ENCODE peak calls at places on chromosomes 16 and 17, in four cellular contexts. J is breast epithelium, P is upper lobe of left lung, B is transverse colon. S is an unnamed sample.

GRCh38 chr17:58630883-58631522 is 60.8 kb downstream of the TEX14 start:
- DNase-seq in J (no peak), P (no peak), B (peak; percentile 68), S (peak; percentile 26)

GRCh38 chr17:37025241-37025640 is 76.5 kb downstream of the AATF start:
- DNase-seq in J (no peak), P (no peak), B (no peak), S (no peak)

GRCh38 chr17:80605326-80606066 is 60.9 kb downstream of the RPTOR start:
- DNase-seq in J (no peak), P (no peak), B (no peak), S (no peak)

GRCh38 chr17:13140750-13141149 is 122.9 kb upstream of the ELAC2 start:
- DNase-seq in J (no peak), P (no peak), B (no peak), S (no peak)

GRCh38 chr16:68377667-68378420 is 67.0 kb downstream of the PRMT7 start:
- DNase-seq in J (peak; percentile 61), P (peak; percentile 30), B (no peak), S (no peak)

GRCh38 chr16:27378871-27379580 is 22.9 kb upstream of the IL21R start:
- DNase-seq in J (no peak), P (no peak), B (no peak), S (no peak)

GRCh38 chr16:66960270-66960669 is 796 bp upstream of the CES3 start:
- DNase-seq in J (no peak), P (no peak), B (no peak), S (no peak)

GRCh38 chr17:12256380-12256995 is 235.8 kb downstream of the MAP2K4 start:
- DNase-seq in J (no peak), P (no peak), B (peak; percentile 18), S (no peak)

DNA sequence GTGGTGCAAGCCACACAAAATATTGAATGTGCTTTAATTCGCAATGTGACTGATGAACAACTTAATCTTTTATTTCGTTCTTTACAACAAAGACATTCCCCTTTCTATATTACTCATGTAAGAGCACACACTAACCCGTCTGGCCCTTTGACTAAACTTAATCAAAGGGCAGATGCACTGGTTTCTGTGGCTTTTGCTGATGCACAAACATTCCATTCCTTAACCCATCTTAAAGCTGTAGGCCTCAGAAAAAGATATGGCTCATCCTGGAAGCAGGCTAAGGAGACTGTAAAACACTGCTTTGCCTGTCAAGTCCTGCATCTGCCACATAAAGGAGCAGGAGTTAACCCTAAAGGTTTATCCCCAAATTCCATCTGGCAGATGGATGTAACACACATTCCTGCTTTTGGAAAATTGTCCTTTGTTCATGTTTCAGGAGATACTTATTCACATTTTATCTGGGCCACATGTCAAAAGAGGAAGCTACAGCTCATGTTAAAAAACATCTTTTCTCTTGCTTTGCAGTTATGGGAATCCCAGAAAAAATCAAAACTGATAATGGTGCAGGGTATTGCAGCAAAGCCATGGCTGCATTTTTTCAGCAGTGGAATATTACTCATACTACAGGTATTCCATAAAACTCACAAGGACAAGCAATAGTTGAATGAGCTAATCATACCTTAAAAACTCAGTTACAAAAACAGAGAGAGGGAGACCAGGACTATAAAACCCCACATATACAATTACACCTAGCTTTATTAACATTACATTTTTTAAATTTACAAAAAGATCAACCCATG is 137.2 kb downstream of the AHSP start:
- DNase-seq in J (no peak), P (no peak), B (no peak), S (no peak)
- H3K9me3 ChIP-seq in J (peaks cover 6% of the 10 kb centered on the region), P (peaks cover 9% of the 10 kb centered on the region), B (no peaks in the 10 kb centered on the region), S (no peaks in the 10 kb centered on the region)

GRCh38 chr16:4110680-4111079 is 5.6 kb downstream of the ADCY9 start:
- DNase-seq in J (no peak), P (no peak), B (peak; percentile 81), S (no peak)
- H3K4me3 ChIP-seq in J (no peak overlapping the region), P (no peak overlapping the region), B (peak overlapping the region; percentile 2), S (no peak overlapping the region)

GRCh38 chr16:860891-861290 is 60.4 kb upstream of the GNG13 start:
- DNase-seq in J (no peak), P (no peak), B (no peak), S (no peak)
- H3K9me3 ChIP-seq in J (peaks cover 7% of the 10 kb centered on the region), P (no peaks in the 10 kb centered on the region), B (no peaks in the 10 kb centered on the region), S (no peaks in the 10 kb centered on the region)

GRCh38 chr17:7133424-7133823 is 18.8 kb upstream of the ASGR2 start:
- DNase-seq in J (no peak), P (no peak), B (peak; percentile 32), S (no peak)
- H3K4me3 ChIP-seq in J (no peak overlapping the region), P (no peak overlapping the region), B (no peak overlapping the region), S (no peak overlapping the region)

DNA sequence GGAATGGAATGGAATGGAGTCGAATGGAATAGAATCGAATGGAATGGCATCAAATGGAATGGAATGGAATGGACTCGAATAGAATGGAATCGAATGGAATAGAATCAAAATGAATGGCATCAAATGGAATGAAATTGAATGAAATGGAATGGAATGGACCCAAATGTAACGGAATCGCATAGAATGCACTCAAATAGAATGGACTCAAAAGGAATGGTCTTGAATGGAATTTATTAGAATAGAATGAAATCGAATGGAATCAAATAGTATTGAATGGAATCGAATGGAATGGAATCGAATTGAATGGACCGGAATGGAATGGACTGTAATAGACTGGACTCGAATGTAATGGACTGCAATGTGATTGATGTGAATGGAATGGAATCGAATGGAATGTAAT is 501.4 kb upstream of the WSB1 start:
- DNase-seq in J (no peak), P (no peak), B (no peak), S (no peak)
- H3K9me3 ChIP-seq in J (peaks cover 51% of the 10 kb centered on the region), P (peaks cover 12% of the 10 kb centered on the region), B (no peaks in the 10 kb centered on the region), S (peaks cover 3% of the 10 kb centered on the region)

GRCh38 chr17:45764479-45764878 is 19.6 kb upstream of the CRHR1 start:
- DNase-seq in J (no peak), P (no peak), B (no peak), S (no peak)
- H3K4me3 ChIP-seq in J (no peak overlapping the region), P (no peak overlapping the region), B (no peak overlapping the region), S (no peak overlapping the region)